ENCODE peak calls at places on chromosomes 3 and 15, in nine cellular contexts. One of them, this sample, is unnamed.

GRCh38 chr3:99128740-99129505 is 227.4 kb upstream of the DCBLD2 start:
- DNase-seq in LoVo: peak
- DNase-seq in nucleus accumbens: no peak
- DNase-seq in AG20443: peak
- DNase-seq in germinal center: no peak
- DNase-seq in HEK293T: no peak
- DNase-seq in GM19239: no peak
- DNase-seq in Daoy: peak
- DNase-seq in retinal pigment epithelial cell: peak
- DNase-seq in this sample: no peak

GRCh38 chr3:158453865-158454264 is 117.1 kb upstream of the MLF1 start:
- DNase-seq in Daoy: no peak
- DNase-seq in retinal pigment epithelial cell: no peak
- DNase-seq in nucleus accumbens: no peak
- DNase-seq in LoVo: no peak
- DNase-seq in GM19239: no peak
- DNase-seq in AG20443: no peak
- DNase-seq in germinal center: no peak
- DNase-seq in HEK293T: no peak
- DNase-seq in this sample: no peak

GRCh38 chr15:100098705-100099104 is 243.1 kb downstream of the ADAMTS17 start:
- DNase-seq in retinal pigment epithelial cell: no peak
- DNase-seq in germinal center: no peak
- DNase-seq in nucleus accumbens: no peak
- DNase-seq in AG20443: no peak
- DNase-seq in LoVo: no peak
- DNase-seq in GM19239: no peak
- DNase-seq in Daoy: no peak
- DNase-seq in HEK293T: no peak
- DNase-seq in this sample: no peak

GRCh38 chr3:54146383-54147239 is 24.3 kb downstream of the CACNA2D3 start:
- DNase-seq in retinal pigment epithelial cell: no peak
- DNase-seq in nucleus accumbens: peak
- DNase-seq in LoVo: peak
- DNase-seq in Daoy: peak
- DNase-seq in HEK293T: peak
- DNase-seq in AG20443: peak
- DNase-seq in GM19239: no peak
- DNase-seq in germinal center: peak
- DNase-seq in this sample: peak

GRCh38 chr15:85475317-85475701 is 94.9 kb downstream of the AKAP13 start:
- DNase-seq in nucleus accumbens: no peak
- DNase-seq in retinal pigment epithelial cell: no peak
- DNase-seq in AG20443: no peak
- DNase-seq in HEK293T: no peak
- DNase-seq in GM19239: no peak
- DNase-seq in LoVo: no peak
- DNase-seq in Daoy: no peak
- DNase-seq in germinal center: peak
- DNase-seq in this sample: peak

GRCh38 chr15:77531191-77532000 is 101.3 kb downstream of the LINGO1 start:
- DNase-seq in Daoy: no peak
- DNase-seq in retinal pigment epithelial cell: no peak
- DNase-seq in HEK293T: no peak
- DNase-seq in AG20443: no peak
- DNase-seq in germinal center: no peak
- DNase-seq in LoVo: no peak
- DNase-seq in nucleus accumbens: no peak
- DNase-seq in GM19239: no peak
- DNase-seq in this sample: no peak

GRCh38 chr3:111745786-111746185 is 113.3 kb upstream of the PHLDB2 start:
- DNase-seq in GM19239: no peak
- DNase-seq in nucleus accumbens: no peak
- DNase-seq in retinal pigment epithelial cell: no peak
- DNase-seq in LoVo: no peak
- DNase-seq in AG20443: no peak
- DNase-seq in Daoy: no peak
- DNase-seq in HEK293T: no peak
- DNase-seq in germinal center: no peak
- DNase-seq in this sample: no peak

GRCh38 chr3:139173372-139174108 is 128.8 kb upstream of the PRR23C start:
- DNase-seq in LoVo: peak
- DNase-seq in AG20443: peak
- DNase-seq in retinal pigment epithelial cell: no peak
- DNase-seq in GM19239: no peak
- DNase-seq in nucleus accumbens: peak
- DNase-seq in Daoy: no peak
- DNase-seq in germinal center: no peak
- DNase-seq in HEK293T: no peak
- DNase-seq in this sample: no peak

GRCh38 chr3:59913645-59914044 is 863.8 kb upstream of the CFAP20DC start:
- DNase-seq in GM19239: no peak
- DNase-seq in retinal pigment epithelial cell: peak
- DNase-seq in germinal center: no peak
- DNase-seq in AG20443: no peak
- DNase-seq in HEK293T: no peak
- DNase-seq in Daoy: no peak
- DNase-seq in LoVo: no peak
- DNase-seq in nucleus accumbens: no peak
- DNase-seq in this sample: no peak

This sample was measured in NAMALWA.